ENCODE peak calls at places on chromosomes 12 and 14, in nine cellular contexts. W is ovary, Y is tibial artery, B is PC-9, E is fibroblast of lung, J is left ventricle myocardium inferior, R is neural progenitor cell, V is right atrium auricular region, A is foreskin keratinocyte. Q is an unnamed sample.

GRCh38 chr12:2451025-2451424 is 343.7 kb upstream of the FKBP4 start:
- DNase-seq in B (no peak), V (no peak), A (no peak), E (peak), R (no peak), J (no peak), Y (no peak), W (no peak), Q (no peak)

GRCh38 chr14:60153996-60154395 is 11.2 kb downstream of the DHRS7 start:
- DNase-seq in E (no peak), A (no peak), R (no peak), W (no peak), B (no peak), V (no peak), J (no peak), Y (no peak), Q (no peak)

GRCh38 chr14:65184032-65184764 is 81.9 kb upstream of the MAX start:
- DNase-seq in J (no peak), V (no peak), A (peak), Y (no peak), B (no peak), E (peak), W (no peak), R (no peak), Q (no peak)

GRCh38 chr14:36524220-36524837 is 4.3 kb upstream of the NKX2-1 start:
- DNase-seq in J (no peak), Y (no peak), V (no peak), E (no peak), B (no peak), R (peak), W (no peak), A (no peak), Q (no peak)

GRCh38 chr14:104687601-104688504 is 1.6 kb upstream of the INF2 start:
- DNase-seq in B (peak), J (peak), Y (peak), V (peak), A (no peak), E (peak), R (peak), W (peak), Q (peak)

GRCh38 chr12:109735825-109736551 is 22.4 kb downstream of the FAM222A start:
- DNase-seq in E (no peak), R (no peak), V (no peak), A (no peak), J (peak), B (no peak), Y (no peak), W (no peak), Q (peak)

GRCh38 chr14:22955702-22956575 is 951 bp downstream of the HAUS4 start:
- DNase-seq in B (peak), W (no peak), A (peak), E (peak), V (no peak), J (no peak), R (no peak), Y (no peak), Q (no peak)

GRCh38 chr12:49304161-49304560 is 9.2 kb downstream of the PRPH start:
- DNase-seq in B (no peak), Y (no peak), E (peak), R (no peak), J (no peak), A (no peak), W (no peak), V (no peak), Q (no peak)

GRCh38 chr12:89880695-89881350 is 172.2 kb upstream of the ATP2B1 start:
- DNase-seq in R (no peak), E (no peak), W (no peak), J (no peak), V (no peak), Y (no peak), A (no peak), B (no peak), Q (no peak)

GRCh38 chr12:94660436-94660835 is 10.1 kb upstream of the TMCC3 start:
- DNase-seq in V (no peak), A (peak), Y (no peak), W (no peak), R (no peak), J (no peak), E (no peak), B (no peak), Q (no peak)
- H3K27ac ChIP-seq in V (no peak), A (peak), Y (no peak), W (no peak), R (no peak), J (no peak), E (no peak), B (no peak), Q (no peak)

DNA sequence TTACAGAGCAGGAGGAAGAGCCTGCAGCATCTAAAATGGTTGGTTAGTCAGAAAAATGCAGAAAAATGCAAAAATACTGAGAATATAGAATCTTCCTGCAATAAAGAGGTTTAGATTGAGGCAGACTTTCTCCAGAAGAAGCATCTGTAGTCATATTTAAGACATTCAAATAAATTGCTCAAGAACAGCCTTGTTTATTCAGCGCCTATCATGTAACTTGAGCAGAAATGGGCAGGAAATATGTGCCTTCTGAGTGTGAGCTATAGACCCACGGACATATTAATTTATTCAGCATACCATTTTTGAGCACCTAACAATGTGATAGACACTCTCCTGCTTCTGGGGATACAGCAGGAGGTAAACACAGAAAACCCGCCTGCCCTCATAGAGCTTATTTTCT is 102.0 kb upstream of the HIF1A start:
- DNase-seq in W (no peak), R (no peak), E (no peak), V (no peak), Y (no peak), B (no peak), J (no peak), A (no peak), Q (no peak)
- H3K27ac ChIP-seq in W (no peak), R (no peak), E (no peak), V (no peak), Y (no peak), B (no peak), J (no peak), A (no peak), Q (no peak)

DNA sequence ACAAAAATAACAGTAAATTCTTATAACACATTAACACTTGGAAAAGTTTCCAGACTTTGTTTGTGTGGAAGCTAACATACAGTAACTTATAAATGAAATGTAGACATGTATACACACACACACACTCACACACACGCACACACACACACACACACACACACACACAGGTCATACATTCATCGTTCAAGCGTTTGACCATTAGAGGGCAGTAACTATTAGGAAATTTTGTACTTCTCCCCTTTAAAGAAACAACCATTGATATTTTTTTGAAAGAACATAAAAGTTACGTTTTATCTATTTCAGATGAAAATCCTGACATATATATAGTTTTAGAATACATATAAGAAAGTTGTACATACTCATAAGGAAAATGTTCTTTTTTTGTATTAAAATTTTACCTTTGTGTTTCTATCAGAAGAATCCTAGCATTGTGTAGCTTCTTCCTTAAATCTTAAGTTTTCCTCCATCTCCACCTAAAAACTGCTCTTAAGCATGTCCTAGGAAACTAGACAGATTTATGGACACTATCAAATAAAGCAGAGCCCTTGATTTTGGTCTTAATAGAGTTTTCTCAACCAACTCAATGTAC is 29.0 kb downstream of the PTPRQ start:
- DNase-seq in W (no peak), Y (no peak), J (no peak), E (peak), A (peak), V (no peak), B (peak), R (peak), Q (no peak)
- H3K27ac ChIP-seq in W (no peak), Y (no peak), J (no peak), E (no peak), A (no peak), V (no peak), B (no peak), R (no peak), Q (no peak)

GRCh38 chr14:54566410-54567223 is at the start of gene SAMD4A:
- DNase-seq in E (peak), V (peak), Y (peak), R (peak), J (peak), W (peak), B (peak), A (peak), Q (peak)

GRCh38 chr14:54567224-54567633 is 301 bp downstream of the SAMD4A start:
- DNase-seq in R (peak), J (peak), W (no peak), V (no peak), Y (peak), E (peak), B (no peak), A (no peak), Q (peak)

GRCh38 chr14:54566152-54566409 is 847 bp upstream of the SAMD4A start:
- DNase-seq in A (no peak), R (no peak), B (no peak), E (no peak), W (no peak), V (no peak), Y (no peak), J (no peak), Q (no peak)

GRCh38 chr14:54568821-54569591 is 2.1 kb downstream of the SAMD4A start:
- DNase-seq in B (no peak), E (peak), J (peak), R (peak), Y (peak), V (peak), A (no peak), W (no peak), Q (no peak)

GRCh38 chr14:54567634-54568561 is 970 bp downstream of the SAMD4A start:
- DNase-seq in V (no peak), J (peak), Y (peak), R (peak), E (peak), B (no peak), A (no peak), W (peak), Q (peak)
- H3K27ac ChIP-seq in V (peak), J (peak), Y (peak), R (no peak), E (peak), B (peak), A (peak), W (peak), Q (peak)

GRCh38 chr12:127928178-127928577 is 338.8 kb upstream of the TMEM132C start:
- DNase-seq in J (no peak), W (no peak), E (no peak), Y (no peak), R (no peak), A (no peak), B (no peak), V (no peak), Q (no peak)
- H3K27ac ChIP-seq in J (peak), W (no peak), E (no peak), Y (peak), R (no peak), A (no peak), B (no peak), V (peak), Q (no peak)